ENCODE peak calls at places on chromosomes 6 and 20, in five cellular contexts. One of them, this sample, is unnamed.

GRCh38 chr6:167455371-167455770 is 130.5 kb downstream of the TTLL2 start:
- DNase-seq in left ventricle myocardium inferior: no peak
- DNase-seq in GM06990: no peak
- DNase-seq in upper lobe of right lung: no peak
- DNase-seq in astrocyte of the spinal cord: no peak
- DNase-seq in this sample: no peak

GRCh38 chr6:163404825-163405265 is 9.7 kb upstream of the QKI start:
- DNase-seq in left ventricle myocardium inferior: no peak
- DNase-seq in GM06990: no peak
- DNase-seq in upper lobe of right lung: peak
- DNase-seq in astrocyte of the spinal cord: no peak
- DNase-seq in this sample: no peak

GRCh38 chr20:4453369-4453768 is 268.3 kb upstream of the PRND start:
- DNase-seq in left ventricle myocardium inferior: no peak
- DNase-seq in GM06990: no peak
- DNase-seq in upper lobe of right lung: no peak
- DNase-seq in astrocyte of the spinal cord: no peak
- DNase-seq in this sample: no peak

GRCh38 chr6:30689985-30690384 is 799 bp downstream of the NRM start:
- DNase-seq in left ventricle myocardium inferior: no peak
- DNase-seq in GM06990: peak
- DNase-seq in upper lobe of right lung: peak
- DNase-seq in astrocyte of the spinal cord: no peak
- DNase-seq in this sample: no peak

GRCh38 chr6:126123226-126123625 is 136.9 kb downstream of the TRMT11 start:
- DNase-seq in left ventricle myocardium inferior: no peak
- DNase-seq in GM06990: no peak
- DNase-seq in upper lobe of right lung: no peak
- DNase-seq in astrocyte of the spinal cord: no peak
- DNase-seq in this sample: no peak

GRCh38 chr20:45814314-45814713 is 1.9 kb downstream of the UBE2C start:
- DNase-seq in left ventricle myocardium inferior: no peak
- DNase-seq in GM06990: no peak
- DNase-seq in upper lobe of right lung: no peak
- DNase-seq in astrocyte of the spinal cord: no peak
- DNase-seq in this sample: no peak

GRCh38 chr6:133337312-133337711 is 96.2 kb downstream of the EYA4 start:
- DNase-seq in left ventricle myocardium inferior: no peak
- DNase-seq in GM06990: no peak
- DNase-seq in upper lobe of right lung: no peak
- DNase-seq in astrocyte of the spinal cord: no peak
- DNase-seq in this sample: no peak

GRCh38 chr6:129691709-129692108 is 18.3 kb downstream of the ARHGAP18 start:
- DNase-seq in left ventricle myocardium inferior: no peak
- DNase-seq in GM06990: no peak
- DNase-seq in upper lobe of right lung: no peak
- DNase-seq in astrocyte of the spinal cord: no peak
- DNase-seq in this sample: no peak

GRCh38 chr20:53642196-53643030 is 48.8 kb upstream of the ZNF217 start:
- DNase-seq in left ventricle myocardium inferior: no peak
- DNase-seq in GM06990: no peak
- DNase-seq in upper lobe of right lung: no peak
- DNase-seq in astrocyte of the spinal cord: peak
- DNase-seq in this sample: no peak

GRCh38 chr6:138442663-138443062 is 38.6 kb downstream of the HEBP2 start:
- DNase-seq in left ventricle myocardium inferior: no peak
- DNase-seq in GM06990: no peak
- DNase-seq in upper lobe of right lung: no peak
- DNase-seq in astrocyte of the spinal cord: no peak
- DNase-seq in this sample: no peak

GRCh38 chr6:129641344-129641743 is 68.6 kb downstream of the ARHGAP18 start:
- DNase-seq in left ventricle myocardium inferior: no peak
- DNase-seq in GM06990: no peak
- DNase-seq in upper lobe of right lung: no peak
- DNase-seq in astrocyte of the spinal cord: peak
- DNase-seq in this sample: no peak

GRCh38 chr6:170245233-170245992 is 45.5 kb downstream of the DLL1 start:
- DNase-seq in left ventricle myocardium inferior: no peak
- DNase-seq in GM06990: no peak
- DNase-seq in upper lobe of right lung: no peak
- DNase-seq in astrocyte of the spinal cord: no peak
- DNase-seq in this sample: no peak

DNA sequence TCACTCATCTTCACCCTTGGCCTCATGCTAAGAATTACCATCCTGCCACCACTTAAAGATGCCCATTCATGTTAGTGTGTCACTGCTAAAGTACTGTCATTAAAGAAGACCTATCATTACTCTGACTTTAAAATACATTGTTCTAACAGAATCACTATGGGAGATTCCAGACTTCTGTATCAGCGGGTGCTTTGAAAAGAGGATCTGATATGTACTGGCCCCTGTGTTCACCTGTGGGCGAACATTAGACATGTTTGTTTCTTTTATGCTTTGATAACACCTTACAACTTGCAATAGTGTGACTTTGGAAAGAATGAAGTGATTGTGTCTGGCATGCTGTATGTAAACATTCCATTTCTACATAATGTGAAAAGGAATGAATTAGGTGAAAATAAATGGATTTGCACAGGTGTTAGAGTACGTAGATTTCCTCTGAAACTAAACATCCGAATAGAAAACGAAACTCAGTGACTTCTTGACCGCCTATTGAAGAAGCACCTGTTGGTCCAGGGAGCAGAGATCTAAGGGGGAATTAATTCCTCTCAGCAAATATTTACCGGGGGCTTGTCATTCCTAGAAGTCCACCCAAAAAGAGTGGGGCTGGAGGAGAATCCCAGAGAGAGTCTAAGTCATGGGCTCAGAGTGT is 132.3 kb downstream of the CARMIL1 start:
- DNase-seq in left ventricle myocardium inferior: no peak
- DNase-seq in GM06990: no peak
- DNase-seq in upper lobe of right lung: no peak
- DNase-seq in astrocyte of the spinal cord: no peak
- DNase-seq in this sample: no peak
- TF ChIP-seq CTCF in left ventricle myocardium inferior: no peak
- TF ChIP-seq CTCF in GM06990: no peak
- TF ChIP-seq CTCF in upper lobe of right lung: no peak
- TF ChIP-seq CTCF in astrocyte of the spinal cord: no peak
- TF ChIP-seq CTCF in this sample: no peak

GRCh38 chr20:42634096-42634495 is 555.6 kb downstream of the PTPRT start:
- DNase-seq in left ventricle myocardium inferior: no peak
- DNase-seq in GM06990: no peak
- DNase-seq in upper lobe of right lung: no peak
- DNase-seq in astrocyte of the spinal cord: no peak
- DNase-seq in this sample: no peak

GRCh38 chr20:42635699-42636411 is 553.9 kb downstream of the PTPRT start:
- DNase-seq in left ventricle myocardium inferior: no peak
- DNase-seq in GM06990: no peak
- DNase-seq in upper lobe of right lung: no peak
- DNase-seq in astrocyte of the spinal cord: no peak
- DNase-seq in this sample: no peak

GRCh38 chr20:42641886-42642285 is 547.8 kb downstream of the PTPRT start:
- DNase-seq in left ventricle myocardium inferior: no peak
- DNase-seq in GM06990: no peak
- DNase-seq in upper lobe of right lung: no peak
- DNase-seq in astrocyte of the spinal cord: no peak
- DNase-seq in this sample: no peak

DNA sequence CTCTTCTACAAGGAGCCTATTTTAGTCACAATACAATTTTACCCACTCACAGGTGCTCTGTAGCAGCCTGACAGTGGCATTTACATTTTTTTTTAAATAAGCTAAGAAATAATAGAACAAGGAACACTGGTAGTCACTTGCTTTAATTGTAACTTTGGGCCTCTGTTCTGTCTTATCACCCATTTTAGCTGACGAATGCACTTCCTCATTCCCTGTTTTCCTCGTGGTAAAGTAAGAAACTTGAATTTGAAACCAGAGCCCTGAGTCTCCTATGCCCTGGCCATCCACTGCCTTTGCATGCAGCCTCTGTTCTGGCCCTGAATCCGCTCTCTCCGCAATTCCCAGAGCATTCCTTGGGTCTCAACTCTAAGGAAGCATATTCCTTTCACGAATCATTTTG is 550.6 kb downstream of the PTPRT start:
- DNase-seq in left ventricle myocardium inferior: no peak
- DNase-seq in GM06990: no peak
- DNase-seq in upper lobe of right lung: no peak
- DNase-seq in astrocyte of the spinal cord: no peak
- DNase-seq in this sample: no peak
- H3K4me3 ChIP-seq in left ventricle myocardium inferior: no peak
- H3K4me3 ChIP-seq in GM06990: no peak
- H3K4me3 ChIP-seq in upper lobe of right lung: no peak
- H3K4me3 ChIP-seq in astrocyte of the spinal cord: no peak
- H3K4me3 ChIP-seq in this sample: no peak

GRCh38 chr6:100503043-100503442 is 38.3 kb upstream of the SIM1 start:
- DNase-seq in left ventricle myocardium inferior: no peak
- DNase-seq in GM06990: no peak
- DNase-seq in upper lobe of right lung: no peak
- DNase-seq in astrocyte of the spinal cord: no peak
- DNase-seq in this sample: no peak
- TF ChIP-seq CTCF in left ventricle myocardium inferior: no peak
- TF ChIP-seq CTCF in GM06990: no peak
- TF ChIP-seq CTCF in upper lobe of right lung: no peak
- TF ChIP-seq CTCF in astrocyte of the spinal cord: no peak
- TF ChIP-seq CTCF in this sample: no peak

GRCh38 chr20:18662279-18662678 is 74.4 kb downstream of the DTD1 start:
- DNase-seq in left ventricle myocardium inferior: no peak
- DNase-seq in GM06990: peak
- DNase-seq in upper lobe of right lung: no peak
- DNase-seq in astrocyte of the spinal cord: no peak
- DNase-seq in this sample: no peak
- H3K4me3 ChIP-seq in left ventricle myocardium inferior: no peak
- H3K4me3 ChIP-seq in GM06990: no peak
- H3K4me3 ChIP-seq in upper lobe of right lung: no peak
- H3K4me3 ChIP-seq in astrocyte of the spinal cord: no peak
- H3K4me3 ChIP-seq in this sample: no peak